ENCODE peak calls at places on chromosomes 11 and 22, in eight cellular contexts. Y is CD8-positive, alpha-beta T cell; D is fibroblast of lung; R is BE2C; E is sigmoid colon; Q is colonic mucosa; W is brain microvascular endothelial cell; T is kidney epithelial cell. P is an unnamed sample. For H3K36me3, the result is how much of the 10 kb centered on the place peaks cover.

GRCh38 chr11:59263225-59263894 is 50.6 kb upstream of the MPEG1 start:
- DNase-seq in Y (no peak), D (no peak), R (no peak), E (no peak), Q (peak), W (no peak), T (no peak), P (no peak)

GRCh38 chr11:19275496-19275895 is 34.8 kb upstream of the E2F8 start:
- DNase-seq in Y (no peak), D (no peak), R (no peak), E (no peak), Q (no peak), W (no peak), T (no peak), P (peak)

GRCh38 chr11:95596011-95596489 is 193.5 kb downstream of the FAM76B start:
- DNase-seq in Y (no peak), D (peak), R (peak), E (no peak), Q (no peak), W (peak), T (no peak), P (peak)

GRCh38 chr11:125583496-125583895 is 9.2 kb upstream of the STT3A start:
- DNase-seq in Y (no peak), D (no peak), R (no peak), E (no peak), Q (no peak), W (no peak), T (no peak), P (no peak)

GRCh38 chr22:45187891-45188290 is 24.2 kb downstream of the NUP50 start:
- DNase-seq in Y (no peak), D (no peak), R (no peak), E (no peak), Q (no peak), W (no peak), T (no peak), P (no peak)

GRCh38 chr11:118263694-118264567 is at the start of gene MPZL2:
- DNase-seq in Y (peak), D (no peak), R (no peak), E (no peak), Q (peak), W (no peak), T (no peak), P (peak)

GRCh38 chr11:123111465-123111864 is 49.5 kb upstream of the HSPA8 start:
- DNase-seq in Y (no peak), D (peak), R (no peak), E (no peak), Q (no peak), W (no peak), T (no peak), P (peak)

GRCh38 chr11:32891657-32892354 is 805 bp upstream of the QSER1 start:
- DNase-seq in Y (no peak), D (peak), R (peak), E (no peak), Q (peak), W (no peak), T (no peak), P (peak)

GRCh38 chr22:32617271-32617670 is 142.7 kb downstream of the FBXO7 start:
- DNase-seq in Y (no peak), D (peak), R (no peak), E (no peak), Q (no peak), W (no peak), T (no peak), P (no peak)

GRCh38 chr22:43007519-43008102 is 7.3 kb downstream of the PACSIN2 start:
- DNase-seq in Y (no peak), D (peak), R (peak), E (no peak), Q (peak), W (peak), T (no peak), P (no peak)

GRCh38 chr11:118295834-118296454 is 8.6 kb upstream of the CD3E start:
- DNase-seq in Y (peak), D (peak), R (no peak), E (no peak), Q (no peak), W (peak), T (peak), P (peak)

GRCh38 chr11:86800076-86800955 is at the start of gene PRSS23:
- DNase-seq in Y (peak), D (peak), R (peak), E (peak), Q (peak), W (no peak), T (no peak), P (no peak)

GRCh38 chr11:133951484-133952198 is 5.1 kb downstream of the IGSF9B start:
- DNase-seq in Y (no peak), D (peak), R (peak), E (no peak), Q (no peak), W (peak), T (no peak), P (peak)

GRCh38 chr11:25981998-25982397 is 349.9 kb upstream of the ANO3 start:
- DNase-seq in Y (no peak), D (peak), R (peak), E (no peak), Q (peak), W (peak), T (peak), P (peak)

GRCh38 chr11:72037554-72038311 is 39.0 kb downstream of the IL18BP start:
- DNase-seq in Y (peak), D (no peak), R (no peak), E (no peak), Q (no peak), W (no peak), T (no peak), P (peak)

GRCh38 chr11:113550179-113550578 is 75.0 kb upstream of the DRD2 start:
- DNase-seq in Y (no peak), D (no peak), R (peak), E (no peak), Q (no peak), W (no peak), T (no peak), P (no peak)

GRCh38 chr22:38871360-38872171 is 450 bp downstream of the CBX6 start:
- DNase-seq in Y (no peak), D (no peak), R (no peak), E (peak), Q (no peak), W (no peak), T (no peak), P (no peak)

GRCh38 chr11:46451759-46452158 is 60.2 kb upstream of the CHRM4 start:
- DNase-seq in Y (no peak), D (no peak), R (no peak), E (no peak), Q (no peak), W (no peak), T (no peak), P (no peak)

GRCh38 chr11:57834852-57835251 is 73.2 kb downstream of the CTNND1 start:
- DNase-seq in Y (no peak), D (no peak), R (no peak), E (no peak), Q (no peak), W (no peak), T (no peak), P (no peak)

GRCh38 chr22:21443735-21444421 is 23.3 kb upstream of the TMEM191C start:
- DNase-seq in Y (no peak), D (no peak), R (peak), E (peak), Q (no peak), W (no peak), T (no peak), P (no peak)

GRCh38 chr11:41003339-41003992 is 456.0 kb downstream of the LRRC4C start:
- DNase-seq in Y (no peak), D (peak), R (no peak), E (no peak), Q (no peak), W (no peak), T (no peak), P (peak)

GRCh38 chr11:30585892-30586250 is 282 bp downstream of the MPPED2 start:
- DNase-seq in Y (no peak), D (no peak), R (no peak), E (peak), Q (peak), W (no peak), T (no peak), P (no peak)

GRCh38 chr11:103234974-103235373 is 125.7 kb downstream of the DYNC2H1 start:
- DNase-seq in Y (no peak), D (peak), R (no peak), E (no peak), Q (no peak), W (no peak), T (no peak), P (no peak)

GRCh38 chr11:125141686-125142535 is 22.6 kb upstream of the PKNOX2 start:
- DNase-seq in Y (peak), D (peak), R (peak), E (no peak), Q (no peak), W (peak), T (no peak), P (no peak)

GRCh38 chr11:20372081-20372480 is 8.6 kb downstream of the HTATIP2 start:
- DNase-seq in Y (no peak), D (no peak), R (no peak), E (no peak), Q (no peak), W (no peak), T (no peak), P (no peak)

GRCh38 chr22:18032455-18033101 is 8.2 kb upstream of the MICAL3 start:
- DNase-seq in Y (no peak), D (peak), R (no peak), E (no peak), Q (no peak), W (peak), T (peak), P (peak)

GRCh38 chr22:23536821-23537345 is 43.2 kb downstream of the IGLL1 start:
- DNase-seq in Y (no peak), D (no peak), R (no peak), E (peak), Q (no peak), W (no peak), T (no peak), P (no peak)

GRCh38 chr11:86670179-86670578 is 2.2 kb downstream of the ME3 start:
- DNase-seq in Y (no peak), D (no peak), R (no peak), E (no peak), Q (no peak), W (peak), T (no peak), P (no peak)

GRCh38 chr11:36793542-36793926 is 195.5 kb upstream of the RAG2 start:
- DNase-seq in Y (no peak), D (no peak), R (no peak), E (no peak), Q (no peak), W (no peak), T (no peak), P (no peak)

GRCh38 chr11:78773077-78773476 is 198.4 kb upstream of the NARS2 start:
- DNase-seq in Y (no peak), D (peak), R (no peak), E (no peak), Q (no peak), W (no peak), T (no peak), P (peak)

GRCh38 chr11:44066732-44067131 is 662 bp downstream of the ACCS start:
- DNase-seq in Y (no peak), D (peak), R (no peak), E (peak), Q (peak), W (peak), T (peak), P (peak)

GRCh38 chr11:122101625-122102291 is 14.3 kb downstream of the BLID start:
- DNase-seq in Y (no peak), D (peak), R (peak), E (peak), Q (peak), W (peak), T (peak), P (peak)

GRCh38 chr11:40797981-40798380 is 661.5 kb downstream of the LRRC4C start:
- DNase-seq in Y (no peak), D (peak), R (no peak), E (no peak), Q (no peak), W (no peak), T (peak), P (peak)

GRCh38 chr11:108592591-108593213 is 866 bp downstream of the EXPH5 start:
- DNase-seq in Y (peak), D (peak), R (peak), E (no peak), Q (peak), W (no peak), T (no peak), P (no peak)

GRCh38 chr11:73359341-73359740 is 16.9 kb upstream of the RELT start:
- DNase-seq in Y (no peak), D (no peak), R (peak), E (peak), Q (no peak), W (peak), T (no peak), P (no peak)

GRCh38 chr22:41217553-41218157 is 12.5 kb downstream of the L3MBTL2 start:
- DNase-seq in Y (peak), D (peak), R (peak), E (peak), Q (peak), W (peak), T (no peak), P (peak)

GRCh38 chr22:35726398-35726797 is 8.7 kb downstream of the APOL5 start:
- DNase-seq in Y (no peak), D (no peak), R (no peak), E (no peak), Q (no peak), W (no peak), T (no peak), P (no peak)

GRCh38 chr11:60345489-60345888 is 18.4 kb downstream of the MS4A6E start:
- DNase-seq in Y (no peak), D (no peak), R (peak), E (no peak), Q (no peak), W (peak), T (no peak), P (peak)

GRCh38 chr11:120514541-120515121 is 3.1 kb downstream of the GRIK4 start:
- DNase-seq in Y (no peak), D (no peak), R (no peak), E (peak), Q (no peak), W (no peak), T (no peak), P (no peak)

GRCh38 chr11:68809506-68809905 is 32.2 kb downstream of the CPT1A start:
- DNase-seq in Y (no peak), D (no peak), R (no peak), E (no peak), Q (no peak), W (no peak), T (no peak), P (no peak)

GRCh38 chr11:68810164-68810563 is 31.6 kb downstream of the CPT1A start:
- DNase-seq in Y (no peak), D (no peak), R (peak), E (no peak), Q (peak), W (peak), T (no peak), P (no peak)

GRCh38 chr11:68812526-68812925 is 29.2 kb downstream of the CPT1A start:
- DNase-seq in Y (no peak), D (no peak), R (no peak), E (no peak), Q (peak), W (no peak), T (no peak), P (no peak)

GRCh38 chr11:68806931-68807844 is 34.5 kb downstream of the CPT1A start:
- DNase-seq in Y (no peak), D (peak), R (no peak), E (no peak), Q (no peak), W (peak), T (peak), P (peak)

GRCh38 chr11:68808787-68809186 is 32.9 kb downstream of the CPT1A start:
- DNase-seq in Y (no peak), D (no peak), R (no peak), E (no peak), Q (no peak), W (no peak), T (no peak), P (no peak)
- H3K36me3 ChIP-seq in Y (under half), D (under half), R (under half), E (under half), Q (under half), W (under half), T (under half), P (under half)

GRCh38 chr22:46251816-46252380 is 1.8 kb upstream of the CDPF1 start:
- DNase-seq in Y (no peak), D (no peak), R (no peak), E (no peak), Q (no peak), W (no peak), T (no peak), P (no peak)

GRCh38 chr22:46251266-46251665 is 1.2 kb upstream of the CDPF1 start:
- DNase-seq in Y (no peak), D (no peak), R (no peak), E (no peak), Q (no peak), W (no peak), T (no peak), P (no peak)

GRCh38 chr22:46247443-46247975 is 2.6 kb downstream of the CDPF1 start:
- DNase-seq in Y (no peak), D (no peak), R (no peak), E (no peak), Q (no peak), W (no peak), T (no peak), P (no peak)

GRCh38 chr22:46250783-46251125 is 661 bp upstream of the CDPF1 start:
- DNase-seq in Y (no peak), D (no peak), R (no peak), E (no peak), Q (no peak), W (no peak), T (no peak), P (no peak)

GRCh38 chr22:46250035-46250782 is at the start of gene CDPF1:
- DNase-seq in Y (peak), D (peak), R (peak), E (peak), Q (peak), W (peak), T (peak), P (peak)
- TF ChIP-seq CTCF in Y (no peak), D (no peak), R (no peak), E (no peak), Q (no peak), W (no peak), T (no peak), P (no peak)

GRCh38 chr22:29840498-29840897 is 2.4 kb upstream of the ASCC2 start:
- DNase-seq in Y (no peak), D (no peak), R (no peak), E (no peak), Q (no peak), W (no peak), T (no peak), P (peak)

GRCh38 chr22:29842172-29842571 is 4.1 kb upstream of the ASCC2 start:
- DNase-seq in Y (no peak), D (no peak), R (no peak), E (no peak), Q (no peak), W (no peak), T (no peak), P (no peak)

GRCh38 chr22:29837780-29838598 is at the start of gene ASCC2:
- DNase-seq in Y (peak), D (peak), R (peak), E (peak), Q (peak), W (peak), T (peak), P (peak)

GRCh38 chr22:29842740-29843139 is 4.7 kb upstream of the ASCC2 start:
- DNase-seq in Y (no peak), D (peak), R (no peak), E (no peak), Q (no peak), W (peak), T (peak), P (peak)

GRCh38 chr22:29838599-29838956 is 504 bp upstream of the ASCC2 start:
- DNase-seq in Y (no peak), D (no peak), R (no peak), E (no peak), Q (no peak), W (no peak), T (no peak), P (no peak)
- H3K36me3 ChIP-seq in Y (under half), D (under half), R (under half), E (under half), Q (under half), W (under half), T (under half), P (under half)

GRCh38 chr11:14095882-14096281 is 133.4 kb downstream of the SPON1 start:
- DNase-seq in Y (no peak), D (no peak), R (no peak), E (no peak), Q (no peak), W (no peak), T (no peak), P (no peak)

GRCh38 chr11:14089690-14090462 is 127.4 kb downstream of the SPON1 start:
- DNase-seq in Y (no peak), D (no peak), R (no peak), E (no peak), Q (no peak), W (no peak), T (no peak), P (no peak)

GRCh38 chr11:14093065-14093464 is 130.5 kb downstream of the SPON1 start:
- DNase-seq in Y (no peak), D (no peak), R (no peak), E (no peak), Q (no peak), W (no peak), T (no peak), P (peak)

DNA sequence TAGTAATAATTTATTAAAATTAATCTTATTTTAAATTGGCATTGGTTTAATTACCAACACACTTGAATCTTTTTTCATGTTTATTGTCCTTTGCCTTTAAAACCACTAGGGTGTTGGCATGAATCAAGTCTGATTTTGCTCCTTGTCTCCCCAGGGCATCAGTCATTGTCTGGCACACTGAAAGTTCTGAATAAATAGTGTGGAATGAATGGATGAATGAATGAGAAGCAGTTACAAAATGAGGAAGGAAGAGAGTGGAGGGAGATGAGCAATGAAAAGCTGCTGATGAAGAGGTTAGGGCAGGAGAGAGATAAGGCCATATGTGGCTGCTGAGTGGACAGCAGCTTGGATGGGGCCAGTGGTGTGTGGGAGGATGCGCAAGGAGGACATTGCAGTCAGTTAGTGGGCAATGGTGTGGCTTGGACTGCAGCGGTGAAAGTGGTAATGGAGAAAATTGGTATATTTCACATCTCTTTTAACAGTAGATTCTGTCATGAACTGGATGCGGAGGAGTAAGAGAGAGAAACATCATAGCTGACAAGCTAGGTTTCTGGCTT is 132.0 kb downstream of the SPON1 start:
- DNase-seq in Y (no peak), D (no peak), R (no peak), E (no peak), Q (no peak), W (no peak), T (no peak), P (peak)
- TF ChIP-seq CTCF in Y (no peak), D (no peak), R (no peak), E (no peak), Q (no peak), W (no peak), T (no peak), P (no peak)

DNA sequence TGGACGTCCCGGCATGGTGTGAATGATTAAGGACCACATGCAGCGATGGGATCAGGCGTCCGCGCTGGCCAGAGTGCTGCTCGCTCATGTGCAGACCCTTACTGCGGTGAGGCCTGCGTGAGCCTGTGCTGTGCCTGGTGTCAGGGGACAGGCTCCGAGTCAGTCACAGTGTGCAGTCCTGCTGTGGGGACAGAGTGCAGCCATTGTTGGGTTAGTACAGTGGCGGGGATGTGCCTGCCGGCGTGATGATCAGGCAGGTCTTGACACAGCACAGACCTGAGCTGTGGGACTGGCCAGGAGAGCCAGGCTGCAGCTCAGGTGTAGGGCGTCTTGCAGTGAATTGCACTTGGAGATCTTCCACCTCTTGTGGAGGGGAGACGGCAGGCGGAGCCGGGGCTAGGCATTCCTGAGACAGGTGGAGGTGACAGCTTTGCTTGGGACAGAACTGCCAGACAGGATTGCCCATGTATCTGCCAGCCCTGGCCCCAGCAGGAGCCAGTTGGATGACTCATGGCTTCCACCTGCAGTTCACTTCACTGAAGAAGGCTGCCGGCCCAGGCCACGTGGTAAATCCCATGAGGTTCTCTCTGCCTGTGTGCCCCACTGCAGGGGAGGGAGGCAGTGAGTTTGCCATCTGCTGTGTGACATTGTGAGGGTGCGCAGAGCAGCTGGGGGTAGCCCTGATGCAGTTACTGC is 17.3 kb downstream of the TRMU start:
- DNase-seq in Y (no peak), D (peak), R (peak), E (no peak), Q (no peak), W (peak), T (no peak), P (peak)
- H3K36me3 ChIP-seq in Y (half or more), D (under half), R (half or more), E (under half), Q (under half), W (half or more), T (under half), P (half or more)